ENCODE peak calls at places on chromosomes 3 and 15, in seven cellular contexts. H, C, J, A, E, F and N are unnamed samples.

GRCh38 chr3:184388936-184389230 is 9.0 kb downstream of the CHRD start:
- DNase-seq in H (no peak), C (no peak), J (no peak), A (no peak), E (no peak), F (no peak), N (no peak)

GRCh38 chr15:85837011-85837433 is 42.3 kb upstream of the KLHL25 start:
- DNase-seq in H (no peak), C (no peak), J (no peak), A (no peak), E (peak; percentile 7), F (no peak), N (no peak)

GRCh38 chr15:39782441-39783138 is at the start of gene FSIP1:
- DNase-seq in H (peak; percentile 97), C (peak; percentile 92), J (peak; percentile 98), A (peak; percentile 95), E (peak; percentile 93), F (peak; percentile 99), N (peak; percentile 87)

GRCh38 chr3:61580982-61581654 is 19.7 kb downstream of the PTPRG start:
- DNase-seq in H (no peak), C (no peak), J (no peak), A (no peak), E (no peak), F (no peak), N (no peak)

GRCh38 chr3:129793947-129794318 is 99.6 kb downstream of the TMCC1 start:
- DNase-seq in H (peak; percentile 9), C (no peak), J (no peak), A (no peak), E (peak; percentile 29), F (no peak), N (no peak)

GRCh38 chr3:134462236-134463059 is 23.3 kb downstream of the ANAPC13 start:
- DNase-seq in H (no peak), C (no peak), J (no peak), A (no peak), E (no peak), F (peak; percentile 48), N (no peak)

GRCh38 chr3:56251343-56251945 is 216.8 kb downstream of the ERC2 start:
- DNase-seq in H (peak; percentile 8), C (peak; percentile 22), J (no peak), A (no peak), E (peak; percentile 10), F (peak; percentile 60), N (peak; percentile 22)

GRCh38 chr3:46993986-46994385 is 14.5 kb downstream of the NBEAL2 start:
- DNase-seq in H (no peak), C (no peak), J (no peak), A (no peak), E (no peak), F (no peak), N (no peak)

GRCh38 chr3:177300842-177301241 is 103.6 kb upstream of the TBL1XR1 start:
- DNase-seq in H (no peak), C (no peak), J (no peak), A (no peak), E (no peak), F (no peak), N (no peak)

GRCh38 chr3:45145681-45146614 is at the start of gene CDCP1:
- DNase-seq in H (no peak), C (no peak), J (no peak), A (no peak), E (peak; percentile 5), F (no peak), N (no peak)

GRCh38 chr3:111621535-111621934 is 26.4 kb upstream of the ZBED2 start:
- DNase-seq in H (no peak), C (peak; percentile 51), J (no peak), A (no peak), E (peak; percentile 10), F (no peak), N (no peak)

GRCh38 chr3:190339130-190339529 is 16.9 kb upstream of the CLDN1 start:
- DNase-seq in H (no peak), C (no peak), J (no peak), A (no peak), E (no peak), F (peak; percentile 15), N (no peak)

GRCh38 chr3:138947303-138948121 is 495 bp downstream of the FOXL2NB start:
- DNase-seq in H (no peak), C (no peak), J (no peak), A (no peak), E (no peak), F (no peak), N (no peak)

GRCh38 chr3:46278816-46279672 is 36.8 kb downstream of the CCR3 start:
- DNase-seq in H (no peak), C (no peak), J (no peak), A (no peak), E (no peak), F (no peak), N (no peak)

GRCh38 chr3:43181202-43181910 is 75.5 kb upstream of the POMGNT2 start:
- DNase-seq in H (no peak), C (no peak), J (no peak), A (no peak), E (no peak), F (no peak), N (peak; percentile 29)

GRCh38 chr3:36811768-36812167 is 47.4 kb upstream of the DCLK3 start:
- DNase-seq in H (no peak), C (no peak), J (no peak), A (no peak), E (no peak), F (no peak), N (no peak)

GRCh38 chr15:33074942-33075341 is 119.6 kb downstream of the FMN1 start:
- DNase-seq in H (no peak), C (no peak), J (no peak), A (no peak), E (peak; percentile 28), F (no peak), N (no peak)

GRCh38 chr3:132659000-132659369 is 624 bp downstream of the ACAD11 start:
- DNase-seq in H (no peak), C (no peak), J (no peak), A (no peak), E (no peak), F (no peak), N (no peak)

GRCh38 chr15:68411276-68411675 is 20.7 kb downstream of the ITGA11 start:
- DNase-seq in H (no peak), C (no peak), J (no peak), A (no peak), E (no peak), F (no peak), N (no peak)

GRCh38 chr3:139173372-139174108 is 128.8 kb upstream of the PRR23C start:
- DNase-seq in H (peak; percentile 11), C (no peak), J (no peak), A (no peak), E (peak; percentile 40), F (peak; percentile 62), N (no peak)

GRCh38 chr3:43231276-43232000 is 54.9 kb upstream of the SNRK start:
- DNase-seq in H (no peak), C (no peak), J (no peak), A (no peak), E (no peak), F (no peak), N (no peak)

GRCh38 chr3:130729154-130729553 is 17.5 kb downstream of the PIK3R4 start:
- DNase-seq in H (no peak), C (no peak), J (no peak), A (no peak), E (peak; percentile 14), F (no peak), N (no peak)

GRCh38 chr3:72163809-72164634 is 379.1 kb upstream of the PROK2 start:
- DNase-seq in H (no peak), C (no peak), J (no peak), A (no peak), E (no peak), F (no peak), N (peak; percentile 57)

GRCh38 chr3:12197475-12197874 is 38.8 kb upstream of the TIMP4 start:
- DNase-seq in H (no peak), C (no peak), J (no peak), A (no peak), E (no peak), F (no peak), N (no peak)

GRCh38 chr3:111721702-111722205 is 126.6 kb upstream of the ZBED2 start:
- DNase-seq in H (no peak), C (no peak), J (no peak), A (no peak), E (no peak), F (no peak), N (no peak)

GRCh38 chr3:133570139-133570936 is 3.1 kb upstream of the CDV3 start:
- DNase-seq in H (no peak), C (no peak), J (no peak), A (no peak), E (no peak), F (peak; percentile 85), N (no peak)

GRCh38 chr3:37477713-37478487 is 303.5 kb upstream of the LRRFIP2 start:
- DNase-seq in H (no peak), C (no peak), J (no peak), A (no peak), E (no peak), F (no peak), N (no peak)

GRCh38 chr15:87567399-87567798 is 689.1 kb downstream of the NTRK3 start:
- DNase-seq in H (no peak), C (no peak), J (no peak), A (no peak), E (no peak), F (no peak), N (no peak)

GRCh38 chr3:48662753-48663488 is at the start of gene CELSR3:
- DNase-seq in H (peak; percentile 82), C (peak; percentile 51), J (no peak), A (peak; percentile 90), E (peak; percentile 77), F (peak; percentile 54), N (peak; percentile 54)

GRCh38 chr3:196966526-196967401 is 1.9 kb downstream of the PIGZ start:
- DNase-seq in H (no peak), C (no peak), J (no peak), A (no peak), E (no peak), F (no peak), N (no peak)